ENCODE peak calls at places on chromosome 17, in seven cellular contexts. V, S, W, N, K, U and H are unnamed samples.

GRCh38 chr17:73304971-73305786 is 6.6 kb downstream of the CDC42EP4 start:
- DNase-seq in V (peak; percentile 78), S (no peak), W (peak; percentile 63), N (peak; percentile 70), K (peak; percentile 82), U (no peak), H (no peak)

GRCh38 chr17:10149573-10150399 is 48.6 kb downstream of the GAS7 start:
- DNase-seq in V (peak; percentile 86), S (no peak), W (no peak), N (peak; percentile 10), K (peak; percentile 35), U (peak; percentile 68), H (no peak)

GRCh38 chr17:78745407-78746088 is 36.5 kb downstream of the CYTH1 start:
- DNase-seq in V (peak; percentile 49), S (no peak), W (no peak), N (no peak), K (peak; percentile 55), U (no peak), H (peak; percentile 52)

GRCh38 chr17:2195729-2196128 is 107.9 kb downstream of the SMG6 start:
- DNase-seq in V (no peak), S (no peak), W (no peak), N (no peak), K (no peak), U (peak; percentile 73), H (no peak)

GRCh38 chr17:72952220-72952619 is 140.3 kb downstream of the SLC39A11 start:
- DNase-seq in V (no peak), S (no peak), W (no peak), N (no peak), K (no peak), U (no peak), H (no peak)

GRCh38 chr17:80501739-80502577 is 25.6 kb upstream of the NPTX1 start:
- DNase-seq in V (peak; percentile 97), S (no peak), W (no peak), N (no peak), K (peak; percentile 92), U (no peak), H (no peak)

GRCh38 chr17:43695968-43696865 is 34.5 kb upstream of the MEOX1 start:
- DNase-seq in V (peak; percentile 20), S (no peak), W (no peak), N (no peak), K (no peak), U (no peak), H (no peak)

GRCh38 chr17:77476498-77476897 is 335.7 kb downstream of the SEC14L1 start:
- DNase-seq in V (no peak), S (no peak), W (no peak), N (no peak), K (no peak), U (no peak), H (no peak)

GRCh38 chr17:7705269-7706255 is 560 bp downstream of the EFNB3 start:
- DNase-seq in V (no peak), S (peak; percentile 67), W (no peak), N (no peak), K (no peak), U (no peak), H (no peak)

GRCh38 chr17:78991017-78991783 is 11.5 kb upstream of the LGALS3BP start:
- DNase-seq in V (no peak), S (peak; percentile 19), W (no peak), N (no peak), K (no peak), U (no peak), H (no peak)

GRCh38 chr17:28928061-28928460 is 23.3 kb downstream of the PHF12 start:
- DNase-seq in V (peak; percentile 48), S (no peak), W (no peak), N (no peak), K (no peak), U (no peak), H (no peak)

GRCh38 chr17:40175928-40176327 is 1.3 kb upstream of the RAPGEFL1 start:
- DNase-seq in V (no peak), S (no peak), W (no peak), N (no peak), K (no peak), U (no peak), H (no peak)

GRCh38 chr17:77483128-77483598 is 342.4 kb downstream of the SEC14L1 start:
- DNase-seq in V (no peak), S (no peak), W (no peak), N (no peak), K (no peak), U (no peak), H (no peak)

GRCh38 chr17:78241277-78242023 is 10.0 kb downstream of the TMEM235 start:
- DNase-seq in V (peak; percentile 47), S (peak; percentile 79), W (peak; percentile 49), N (peak; percentile 94), K (peak; percentile 93), U (no peak), H (peak; percentile 96)

GRCh38 chr17:6061290-6061689 is 8.9 kb upstream of the WSCD1 start:
- DNase-seq in V (peak; percentile 4), S (no peak), W (no peak), N (no peak), K (peak; percentile 83), U (no peak), H (peak; percentile 19)

GRCh38 chr17:35089846-35090193 is 26.3 kb upstream of the RFFL start:
- DNase-seq in V (peak; percentile 34), S (no peak), W (no peak), N (peak; percentile 44), K (peak; percentile 74), U (no peak), H (peak; percentile 52)

GRCh38 chr17:5813357-5813756 is 229.0 kb upstream of the NLRP1 start:
- DNase-seq in V (no peak), S (no peak), W (no peak), N (no peak), K (no peak), U (no peak), H (no peak)

GRCh38 chr17:75152971-75153853 is 1.1 kb downstream of the JPT1 start:
- DNase-seq in V (peak; percentile 28), S (peak; percentile 72), W (no peak), N (peak; percentile 51), K (peak; percentile 71), U (no peak), H (peak; percentile 34)

GRCh38 chr17:45584092-45585036 is 93.8 kb upstream of the PLEKHM1 start:
- DNase-seq in V (peak; percentile 36), S (peak; percentile 83), W (peak; percentile 88), N (peak; percentile 64), K (peak; percentile 80), U (no peak), H (peak; percentile 46)

GRCh38 chr17:17910060-17910459 is 62.1 kb downstream of the TOM1L2 start:
- DNase-seq in V (no peak), S (no peak), W (no peak), N (no peak), K (no peak), U (no peak), H (no peak)

DNA sequence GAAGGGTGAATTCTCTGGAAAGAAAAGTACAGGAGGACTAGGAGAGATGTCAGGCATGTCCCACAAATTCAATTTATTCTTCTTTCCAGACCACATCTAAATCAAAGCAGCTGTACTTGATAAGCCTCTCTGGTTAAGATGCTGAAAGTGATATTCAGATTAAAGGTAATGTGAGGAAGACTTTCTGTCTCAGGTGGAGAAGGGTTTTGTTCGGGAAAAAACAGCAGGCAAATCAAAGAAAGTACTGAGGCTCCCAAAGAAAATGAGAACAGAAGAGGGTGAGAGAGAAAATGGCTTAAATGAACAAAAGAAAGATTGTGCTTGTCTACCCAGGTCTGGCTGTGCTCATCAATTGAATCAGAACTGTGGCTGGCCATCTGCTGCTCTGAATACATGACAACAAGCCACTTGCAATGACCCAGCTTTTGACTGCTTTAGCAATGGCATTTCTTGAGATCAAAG is 55.6 kb downstream of the MMD start:
- DNase-seq in V (no peak), S (peak; percentile 60), W (no peak), N (no peak), K (no peak), U (no peak), H (no peak)
- TF ChIP-seq RFX5 in V (no peak), S (peak; percentile 52), W (no peak), N (no peak), K (no peak), U (no peak), H (no peak)

DNA sequence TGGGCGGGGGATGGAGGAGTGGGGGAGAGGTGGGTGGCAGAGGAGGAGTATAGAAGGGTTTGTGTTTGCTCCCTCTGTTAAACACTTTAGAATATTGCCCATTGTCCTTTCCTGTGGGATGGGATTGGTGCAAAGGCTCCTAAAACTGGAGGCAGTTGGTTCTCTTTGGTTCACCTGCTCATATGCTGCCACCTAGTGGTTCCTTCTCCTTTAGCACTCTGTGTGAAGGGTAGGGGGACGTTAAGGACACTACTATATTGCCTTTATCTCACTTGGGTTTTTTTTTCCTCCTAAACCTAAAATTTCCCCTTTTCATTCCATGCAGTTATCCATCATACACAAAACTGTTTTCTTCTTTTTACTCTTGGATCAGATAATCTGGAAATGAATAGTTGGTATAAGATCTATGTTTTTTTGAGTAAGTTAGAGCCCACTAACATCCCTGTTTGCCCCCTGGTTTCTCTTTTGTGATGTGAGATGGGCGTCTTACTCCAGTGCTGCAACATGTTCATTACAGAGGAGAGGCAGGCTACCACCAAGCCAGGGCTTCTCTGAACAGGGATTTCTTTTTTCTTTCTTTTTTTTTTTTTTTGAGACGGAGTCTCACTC is 23.8 kb downstream of the SNX11 start:
- DNase-seq in V (peak; percentile 66), S (peak; percentile 82), W (peak; percentile 68), N (peak; percentile 74), K (peak; percentile 79), U (no peak), H (peak; percentile 74)
- TF ChIP-seq RFX5 in V (no peak), S (peak; percentile 30), W (no peak), N (no peak), K (no peak), U (no peak), H (no peak)

DNA sequence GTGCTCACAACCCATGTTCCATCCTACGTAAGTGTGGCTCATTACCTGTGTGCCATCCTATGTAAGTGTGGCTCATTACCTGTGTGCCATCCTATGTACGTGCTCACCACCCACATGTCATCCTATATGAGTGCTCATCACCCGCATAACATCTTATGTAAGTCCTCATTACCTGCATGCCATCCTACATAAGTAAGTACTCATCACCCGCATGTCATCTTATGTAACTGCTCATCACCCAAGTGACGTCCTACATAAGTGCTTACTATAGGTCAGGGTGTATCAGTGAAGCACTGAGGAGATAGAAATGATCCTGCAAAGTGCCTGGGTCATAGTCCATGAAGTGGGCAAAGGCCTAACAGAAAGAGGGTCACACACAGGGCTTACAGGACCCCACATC is 93.1 kb downstream of the AXIN2 start:
- DNase-seq in V (no peak), S (no peak), W (no peak), N (no peak), K (no peak), U (no peak), H (no peak)
- TF ChIP-seq RFX5 in V (no peak), S (no peak), W (no peak), N (no peak), K (no peak), U (no peak), H (no peak)

DNA sequence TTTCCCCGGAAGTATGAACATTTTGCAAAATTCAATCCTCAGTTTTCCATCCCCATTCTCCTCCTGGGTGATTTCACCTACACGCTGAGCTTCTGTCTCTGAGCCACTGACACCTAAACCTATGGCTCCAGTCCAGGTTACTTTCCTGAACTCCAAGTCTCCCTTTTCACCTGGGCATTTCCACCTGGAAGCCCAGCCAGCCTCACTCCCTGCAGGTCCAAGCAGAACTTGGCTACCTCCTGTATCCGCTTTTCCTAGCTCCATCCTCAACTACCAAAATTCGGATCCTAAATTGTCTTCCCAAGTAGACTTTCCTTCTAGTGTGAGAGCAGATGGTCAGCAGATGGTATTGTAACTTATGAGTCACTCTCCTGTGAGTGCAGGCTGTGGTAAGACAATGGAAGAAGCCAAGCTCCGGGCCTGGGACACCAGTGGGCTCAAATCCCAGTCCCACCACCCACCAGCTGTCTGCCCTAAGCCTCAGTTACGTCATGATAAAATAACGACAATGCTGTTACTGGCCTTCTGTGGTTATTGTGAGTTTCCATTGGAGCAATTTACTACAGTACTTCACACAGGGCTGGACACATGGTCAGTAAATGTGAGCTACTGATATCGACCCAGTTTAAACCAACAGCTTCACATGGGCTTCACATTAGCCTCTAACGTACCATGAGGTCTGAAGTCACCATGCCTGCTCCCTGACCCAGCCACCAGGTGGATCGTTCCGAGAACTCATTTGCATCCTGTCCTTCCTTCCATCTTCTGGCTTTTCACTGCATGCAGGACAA is 33.3 kb downstream of the PECAM1 start:
- DNase-seq in V (peak; percentile 94), S (no peak), W (no peak), N (no peak), K (no peak), U (no peak), H (no peak)
- TF ChIP-seq RFX5 in V (no peak), S (no peak), W (no peak), N (no peak), K (no peak), U (no peak), H (no peak)